ENCODE peak calls at places on chromosomes 1 and 21, in five cellular contexts. V is IMR-90, G is K562, K is HepG2, W is GM12878. Z is an unnamed sample.

GRCh38 chr1:236108027-236108648 is 34.2 kb upstream of the GPR137B start:
- DNase-seq in V (no peak), G (no peak), K (no peak), W (no peak), Z (no peak)

GRCh38 chr1:50371749-50372148 is 51.5 kb downstream of the DMRTA2 start:
- DNase-seq in V (no peak), G (no peak), K (no peak), W (no peak), Z (no peak)

GRCh38 chr1:182643699-182644098 is 39.5 kb upstream of the RGS16 start:
- DNase-seq in V (no peak), G (no peak), K (no peak), W (no peak), Z (no peak)

GRCh38 chr1:225911207-225912130 is 12.6 kb downstream of the PYCR2 start:
- DNase-seq in V (peak), G (peak), K (peak), W (no peak), Z (peak)

GRCh38 chr1:101820080-101820479 is 176.6 kb downstream of the OLFM3 start:
- DNase-seq in V (peak), G (no peak), K (peak), W (no peak), Z (peak)

GRCh38 chr1:159211331-159212136 is 6.9 kb downstream of the ACKR1 start:
- DNase-seq in V (peak), G (peak), K (peak), W (no peak), Z (peak)

GRCh38 chr21:32353002-32353711 is 39.7 kb downstream of the URB1 start:
- DNase-seq in V (no peak), G (no peak), K (no peak), W (no peak), Z (no peak)

GRCh38 chr1:1616045-1616821 is 933 bp downstream of the MIB2 start:
- DNase-seq in V (peak), G (peak), K (no peak), W (no peak), Z (peak)

GRCh38 chr1:180633092-180634045 is 1.5 kb downstream of the XPR1 start:
- DNase-seq in V (peak), G (no peak), K (no peak), W (no peak), Z (no peak)

DNA sequence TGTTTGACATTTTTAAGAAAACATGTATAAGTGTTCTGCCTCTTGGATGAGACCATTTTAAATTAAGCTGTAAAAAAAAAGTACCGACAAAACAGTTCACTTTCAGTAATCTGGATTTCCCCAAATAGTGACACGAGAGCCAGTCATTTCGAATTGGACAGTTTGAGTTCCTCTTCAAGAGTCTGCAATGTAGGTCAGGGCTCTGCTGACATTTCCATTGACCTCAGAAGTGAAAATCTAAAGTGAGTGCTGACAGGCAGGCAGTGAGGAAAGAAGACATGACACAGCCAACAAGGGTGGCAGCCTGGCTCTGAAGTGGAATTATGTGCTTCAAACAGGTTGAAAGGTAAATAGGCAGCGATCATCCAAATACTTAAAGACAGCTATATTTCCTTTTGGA is at the start of gene IL23R:
- DNase-seq in V (no peak), G (no peak), K (no peak), W (peak), Z (no peak)
- TF ChIP-seq MXI1 in V (no peak), G (no peak), K (no peak), W (peak), Z (no peak)

GRCh38 chr1:6638226-6638625 is 13.6 kb downstream of the THAP3 start:
- DNase-seq in V (peak), G (no peak), K (no peak), W (no peak), Z (no peak)
- TF ChIP-seq MXI1 in V (no peak), G (no peak), K (no peak), W (no peak), Z (no peak)

GRCh38 chr1:229643996-229644748 is 18.1 kb downstream of the URB2 start:
- DNase-seq in V (no peak), G (no peak), K (no peak), W (no peak), Z (no peak)
- TF ChIP-seq MXI1 in V (no peak), G (no peak), K (no peak), W (no peak), Z (no peak)

GRCh38 chr21:26437326-26438009 is 135.6 kb downstream of the CYYR1 start:
- DNase-seq in V (no peak), G (no peak), K (no peak), W (no peak), Z (no peak)
- TF ChIP-seq MXI1 in V (no peak), G (no peak), K (no peak), W (no peak), Z (no peak)